ENCODE peak calls at places on chromosomes 6 and 20, in nine cellular contexts. One of them, this sample, is unnamed.

GRCh38 chr6:120395330-120395729 is 939.0 kb downstream of the TBC1D32 start:
- DNase-seq in HEK293T: no peak
- DNase-seq in germinal center: no peak
- DNase-seq in hypothalamus: no peak
- DNase-seq in Right ventricle myocardium superior: no peak
- DNase-seq in GM20000: no peak
- DNase-seq in SJCRH30: no peak
- DNase-seq in mucosa of gallbladder: no peak
- DNase-seq in NCI-H748 treated with DMSO at 0.1 percent for 48 hours: no peak
- DNase-seq in this sample: no peak

GRCh38 chr20:38842017-38842416 is 36.5 kb downstream of the PPP1R16B start:
- DNase-seq in NCI-H748 treated with DMSO at 0.1 percent for 48 hours: no peak
- DNase-seq in mucosa of gallbladder: no peak
- DNase-seq in Right ventricle myocardium superior: no peak
- DNase-seq in hypothalamus: no peak
- DNase-seq in HEK293T: no peak
- DNase-seq in germinal center: peak
- DNase-seq in SJCRH30: no peak
- DNase-seq in GM20000: no peak
- DNase-seq in this sample: no peak

GRCh38 chr6:2749972-2750600 is 636 bp downstream of the MYLK4 start:
- DNase-seq in Right ventricle myocardium superior: peak
- DNase-seq in germinal center: peak
- DNase-seq in HEK293T: peak
- DNase-seq in GM20000: peak
- DNase-seq in NCI-H748 treated with DMSO at 0.1 percent for 48 hours: peak
- DNase-seq in mucosa of gallbladder: peak
- DNase-seq in hypothalamus: peak
- DNase-seq in SJCRH30: peak
- DNase-seq in this sample: peak

GRCh38 chr6:14035448-14035847 is 82.1 kb upstream of the CD83 start:
- DNase-seq in NCI-H748 treated with DMSO at 0.1 percent for 48 hours: no peak
- DNase-seq in hypothalamus: no peak
- DNase-seq in GM20000: no peak
- DNase-seq in HEK293T: no peak
- DNase-seq in Right ventricle myocardium superior: no peak
- DNase-seq in mucosa of gallbladder: peak
- DNase-seq in SJCRH30: no peak
- DNase-seq in germinal center: no peak
- DNase-seq in this sample: no peak

GRCh38 chr6:106286746-106287145 is 38.8 kb downstream of the ATG5 start:
- DNase-seq in mucosa of gallbladder: no peak
- DNase-seq in HEK293T: no peak
- DNase-seq in germinal center: no peak
- DNase-seq in GM20000: no peak
- DNase-seq in NCI-H748 treated with DMSO at 0.1 percent for 48 hours: no peak
- DNase-seq in Right ventricle myocardium superior: no peak
- DNase-seq in SJCRH30: no peak
- DNase-seq in hypothalamus: no peak
- DNase-seq in this sample: no peak

GRCh38 chr20:8932192-8933150 is 136.4 kb upstream of the PLCB4 start:
- DNase-seq in HEK293T: no peak
- DNase-seq in NCI-H748 treated with DMSO at 0.1 percent for 48 hours: no peak
- DNase-seq in hypothalamus: no peak
- DNase-seq in GM20000: no peak
- DNase-seq in mucosa of gallbladder: no peak
- DNase-seq in germinal center: no peak
- DNase-seq in SJCRH30: no peak
- DNase-seq in Right ventricle myocardium superior: no peak
- DNase-seq in this sample: no peak

GRCh38 chr20:32447136-32448027 is 89.3 kb downstream of the ASXL1 start:
- DNase-seq in mucosa of gallbladder: no peak
- DNase-seq in SJCRH30: no peak
- DNase-seq in NCI-H748 treated with DMSO at 0.1 percent for 48 hours: no peak
- DNase-seq in Right ventricle myocardium superior: no peak
- DNase-seq in hypothalamus: no peak
- DNase-seq in germinal center: no peak
- DNase-seq in HEK293T: no peak
- DNase-seq in GM20000: no peak
- DNase-seq in this sample: no peak

GRCh38 chr6:163743796-163744195 is 329.3 kb downstream of the QKI start:
- DNase-seq in GM20000: no peak
- DNase-seq in mucosa of gallbladder: no peak
- DNase-seq in SJCRH30: no peak
- DNase-seq in NCI-H748 treated with DMSO at 0.1 percent for 48 hours: no peak
- DNase-seq in HEK293T: no peak
- DNase-seq in germinal center: no peak
- DNase-seq in Right ventricle myocardium superior: no peak
- DNase-seq in hypothalamus: no peak
- DNase-seq in this sample: no peak

GRCh38 chr6:82270791-82271392 is 23.3 kb upstream of the IBTK start:
- DNase-seq in NCI-H748 treated with DMSO at 0.1 percent for 48 hours: peak
- DNase-seq in GM20000: peak
- DNase-seq in germinal center: peak
- DNase-seq in SJCRH30: peak
- DNase-seq in mucosa of gallbladder: no peak
- DNase-seq in HEK293T: peak
- DNase-seq in Right ventricle myocardium superior: no peak
- DNase-seq in hypothalamus: no peak
- DNase-seq in this sample: peak

GRCh38 chr6:163705923-163706322 is 291.4 kb downstream of the QKI start:
- DNase-seq in germinal center: peak
- DNase-seq in NCI-H748 treated with DMSO at 0.1 percent for 48 hours: no peak
- DNase-seq in hypothalamus: no peak
- DNase-seq in Right ventricle myocardium superior: no peak
- DNase-seq in SJCRH30: no peak
- DNase-seq in HEK293T: no peak
- DNase-seq in GM20000: peak
- DNase-seq in mucosa of gallbladder: no peak
- DNase-seq in this sample: no peak

GRCh38 chr20:34534391-34535165 is 18.4 kb downstream of the DYNLRB1 start:
- DNase-seq in NCI-H748 treated with DMSO at 0.1 percent for 48 hours: no peak
- DNase-seq in GM20000: no peak
- DNase-seq in mucosa of gallbladder: no peak
- DNase-seq in germinal center: no peak
- DNase-seq in SJCRH30: no peak
- DNase-seq in Right ventricle myocardium superior: peak
- DNase-seq in hypothalamus: no peak
- DNase-seq in HEK293T: no peak
- DNase-seq in this sample: no peak

GRCh38 chr20:47352332-47353223 is 3.9 kb downstream of the ZMYND8 start:
- DNase-seq in SJCRH30: no peak
- DNase-seq in hypothalamus: no peak
- DNase-seq in NCI-H748 treated with DMSO at 0.1 percent for 48 hours: peak
- DNase-seq in GM20000: no peak
- DNase-seq in germinal center: no peak
- DNase-seq in mucosa of gallbladder: no peak
- DNase-seq in Right ventricle myocardium superior: peak
- DNase-seq in HEK293T: no peak
- DNase-seq in this sample: no peak

GRCh38 chr20:34891166-34892062 is 15.0 kb downstream of the ACSS2 start:
- DNase-seq in mucosa of gallbladder: no peak
- DNase-seq in germinal center: no peak
- DNase-seq in GM20000: no peak
- DNase-seq in HEK293T: no peak
- DNase-seq in NCI-H748 treated with DMSO at 0.1 percent for 48 hours: no peak
- DNase-seq in hypothalamus: no peak
- DNase-seq in Right ventricle myocardium superior: no peak
- DNase-seq in SJCRH30: no peak
- DNase-seq in this sample: peak

GRCh38 chr6:112539355-112539754 is 192.2 kb downstream of the RFPL4B start:
- DNase-seq in NCI-H748 treated with DMSO at 0.1 percent for 48 hours: no peak
- DNase-seq in GM20000: no peak
- DNase-seq in germinal center: no peak
- DNase-seq in Right ventricle myocardium superior: no peak
- DNase-seq in SJCRH30: no peak
- DNase-seq in hypothalamus: no peak
- DNase-seq in HEK293T: no peak
- DNase-seq in mucosa of gallbladder: no peak
- DNase-seq in this sample: no peak

GRCh38 chr6:88815491-88815890 is 147.9 kb downstream of the RNGTT start:
- DNase-seq in germinal center: no peak
- DNase-seq in GM20000: no peak
- DNase-seq in SJCRH30: no peak
- DNase-seq in Right ventricle myocardium superior: no peak
- DNase-seq in mucosa of gallbladder: no peak
- DNase-seq in HEK293T: no peak
- DNase-seq in hypothalamus: no peak
- DNase-seq in NCI-H748 treated with DMSO at 0.1 percent for 48 hours: no peak
- DNase-seq in this sample: no peak

GRCh38 chr6:148304976-148305375 is 37.7 kb upstream of the SASH1 start:
- DNase-seq in Right ventricle myocardium superior: no peak
- DNase-seq in germinal center: no peak
- DNase-seq in hypothalamus: no peak
- DNase-seq in GM20000: no peak
- DNase-seq in SJCRH30: no peak
- DNase-seq in mucosa of gallbladder: no peak
- DNase-seq in HEK293T: no peak
- DNase-seq in NCI-H748 treated with DMSO at 0.1 percent for 48 hours: no peak
- DNase-seq in this sample: no peak

GRCh38 chr6:67606905-67607828 is 1027.9 kb upstream of the ADGRB3 start:
- DNase-seq in SJCRH30: no peak
- DNase-seq in NCI-H748 treated with DMSO at 0.1 percent for 48 hours: peak
- DNase-seq in hypothalamus: no peak
- DNase-seq in GM20000: no peak
- DNase-seq in HEK293T: no peak
- DNase-seq in Right ventricle myocardium superior: no peak
- DNase-seq in germinal center: no peak
- DNase-seq in mucosa of gallbladder: peak
- DNase-seq in this sample: no peak

GRCh38 chr6:44531447-44532015 is 144.0 kb downstream of the CDC5L start:
- DNase-seq in SJCRH30: peak
- DNase-seq in mucosa of gallbladder: no peak
- DNase-seq in hypothalamus: no peak
- DNase-seq in germinal center: no peak
- DNase-seq in Right ventricle myocardium superior: no peak
- DNase-seq in GM20000: no peak
- DNase-seq in HEK293T: no peak
- DNase-seq in NCI-H748 treated with DMSO at 0.1 percent for 48 hours: no peak
- DNase-seq in this sample: no peak

GRCh38 chr6:10112871-10113584 is 301.8 kb downstream of the TFAP2A start:
- DNase-seq in mucosa of gallbladder: no peak
- DNase-seq in NCI-H748 treated with DMSO at 0.1 percent for 48 hours: no peak
- DNase-seq in germinal center: no peak
- DNase-seq in GM20000: no peak
- DNase-seq in Right ventricle myocardium superior: no peak
- DNase-seq in hypothalamus: no peak
- DNase-seq in HEK293T: no peak
- DNase-seq in SJCRH30: no peak
- DNase-seq in this sample: no peak

GRCh38 chr20:53389516-53389915 is 204.1 kb downstream of the ZNF217 start:
- DNase-seq in NCI-H748 treated with DMSO at 0.1 percent for 48 hours: no peak
- DNase-seq in SJCRH30: no peak
- DNase-seq in GM20000: no peak
- DNase-seq in hypothalamus: no peak
- DNase-seq in mucosa of gallbladder: no peak
- DNase-seq in Right ventricle myocardium superior: no peak
- DNase-seq in germinal center: no peak
- DNase-seq in HEK293T: no peak
- DNase-seq in this sample: no peak

GRCh38 chr6:105363100-105363754 is 39.7 kb downstream of the PREP start:
- DNase-seq in hypothalamus: no peak
- DNase-seq in germinal center: no peak
- DNase-seq in GM20000: no peak
- DNase-seq in mucosa of gallbladder: no peak
- DNase-seq in HEK293T: no peak
- DNase-seq in SJCRH30: peak
- DNase-seq in Right ventricle myocardium superior: no peak
- DNase-seq in NCI-H748 treated with DMSO at 0.1 percent for 48 hours: no peak
- DNase-seq in this sample: no peak

GRCh38 chr20:20365593-20365992 is 2.3 kb upstream of the INSM1 start:
- DNase-seq in hypothalamus: no peak
- DNase-seq in HEK293T: no peak
- DNase-seq in germinal center: no peak
- DNase-seq in SJCRH30: no peak
- DNase-seq in Right ventricle myocardium superior: no peak
- DNase-seq in mucosa of gallbladder: no peak
- DNase-seq in NCI-H748 treated with DMSO at 0.1 percent for 48 hours: peak
- DNase-seq in GM20000: peak
- DNase-seq in this sample: no peak

GRCh38 chr6:2412731-2413130 is 167.3 kb upstream of the GMDS start:
- DNase-seq in SJCRH30: no peak
- DNase-seq in HEK293T: no peak
- DNase-seq in NCI-H748 treated with DMSO at 0.1 percent for 48 hours: no peak
- DNase-seq in hypothalamus: no peak
- DNase-seq in Right ventricle myocardium superior: no peak
- DNase-seq in mucosa of gallbladder: no peak
- DNase-seq in germinal center: no peak
- DNase-seq in GM20000: no peak
- DNase-seq in this sample: no peak

GRCh38 chr6:113762611-113763010 is 94.5 kb upstream of the MARCKS start:
- DNase-seq in mucosa of gallbladder: no peak
- DNase-seq in NCI-H748 treated with DMSO at 0.1 percent for 48 hours: no peak
- DNase-seq in GM20000: no peak
- DNase-seq in SJCRH30: no peak
- DNase-seq in HEK293T: no peak
- DNase-seq in hypothalamus: no peak
- DNase-seq in germinal center: no peak
- DNase-seq in Right ventricle myocardium superior: no peak
- DNase-seq in this sample: no peak

GRCh38 chr20:47263080-47263479 is 93.4 kb downstream of the ZMYND8 start:
- DNase-seq in GM20000: no peak
- DNase-seq in germinal center: no peak
- DNase-seq in HEK293T: no peak
- DNase-seq in NCI-H748 treated with DMSO at 0.1 percent for 48 hours: no peak
- DNase-seq in mucosa of gallbladder: no peak
- DNase-seq in Right ventricle myocardium superior: no peak
- DNase-seq in hypothalamus: no peak
- DNase-seq in SJCRH30: peak
- DNase-seq in this sample: no peak